ENCODE peak calls at places on chromosomes 11 and 22, in ten cellular contexts. A is colonic mucosa; E is CD4-positive, alpha-beta T cell; L is activated naive CD8-positive, alpha-beta T cell treated with anti-CD3 and anti-CD28 coated beads, Interleukin-2, amount 50 U/mL, for 16 hours; O is activated CD8-positive, alpha-beta memory T cell treated with anti-CD3 and anti-CD28 coated beads for 1 hour; W is osteocyte; V is NAMALWA; M is M059J; N is cerebellar cortex; S is Right ventricle myocardium superior. I is an unnamed sample.

GRCh38 chr11:72787262-72788104 is 6.4 kb downstream of the STARD10 start:
- DNase-seq in A (peak), E (no peak), L (no peak), O (no peak), W (no peak), V (peak), M (no peak), N (no peak), S (peak), I (no peak)

GRCh38 chr11:23112987-23113886 is 253.0 kb upstream of the CCDC179 start:
- DNase-seq in A (peak), E (no peak), L (no peak), O (no peak), W (no peak), V (peak), M (peak), N (peak), S (no peak), I (no peak)

GRCh38 chr11:47179655-47179991 is 2.9 kb upstream of the ARFGAP2 start:
- DNase-seq in A (no peak), E (no peak), L (no peak), O (no peak), W (no peak), V (peak), M (peak), N (peak), S (no peak), I (no peak)

GRCh38 chr11:96215094-96215782 is 127.8 kb downstream of the MAML2 start:
- DNase-seq in A (peak), E (peak), L (no peak), O (no peak), W (no peak), V (peak), M (peak), N (no peak), S (no peak), I (no peak)

GRCh38 chr11:59368238-59369022 is 9.7 kb downstream of the OR5AN1 start:
- DNase-seq in A (no peak), E (no peak), L (no peak), O (no peak), W (no peak), V (peak), M (no peak), N (no peak), S (no peak), I (no peak)

GRCh38 chr11:39078465-39078864 is 2381.0 kb downstream of the LRRC4C start:
- DNase-seq in A (no peak), E (no peak), L (no peak), O (no peak), W (no peak), V (no peak), M (no peak), N (no peak), S (no peak), I (no peak)

GRCh38 chr22:49815641-49816071 is 12.0 kb downstream of the BRD1 start:
- DNase-seq in A (no peak), E (no peak), L (no peak), O (no peak), W (no peak), V (no peak), M (peak), N (peak), S (no peak), I (no peak)

GRCh38 chr11:469684-470667 is 19.9 kb downstream of the PTDSS2 start:
- DNase-seq in A (peak), E (no peak), L (no peak), O (no peak), W (no peak), V (no peak), M (peak), N (peak), S (no peak), I (no peak)

GRCh38 chr11:11211186-11211585 is 141.9 kb downstream of the CSNK2A3 start:
- DNase-seq in A (no peak), E (no peak), L (no peak), O (no peak), W (no peak), V (no peak), M (no peak), N (peak), S (peak), I (no peak)

GRCh38 chr11:8363924-8364323 is 100.2 kb upstream of the LMO1 start:
- DNase-seq in A (no peak), E (no peak), L (no peak), O (no peak), W (no peak), V (no peak), M (no peak), N (no peak), S (no peak), I (no peak)

GRCh38 chr11:17927643-17928343 is 85.1 kb downstream of the SERGEF start:
- DNase-seq in A (no peak), E (no peak), L (no peak), O (no peak), W (no peak), V (no peak), M (no peak), N (peak), S (no peak), I (no peak)

GRCh38 chr22:33896801-33897620 is 23.3 kb downstream of the LARGE1 start:
- DNase-seq in A (no peak), E (no peak), L (no peak), O (no peak), W (no peak), V (peak), M (no peak), N (no peak), S (no peak), I (no peak)

GRCh38 chr11:64089027-64089360 is 53.3 kb downstream of the FLRT1 start:
- DNase-seq in A (no peak), E (no peak), L (no peak), O (no peak), W (no peak), V (no peak), M (no peak), N (no peak), S (no peak), I (no peak)

GRCh38 chr11:73991471-73992006 is 8.9 kb upstream of the UCP2 start:
- DNase-seq in A (no peak), E (no peak), L (no peak), O (no peak), W (no peak), V (peak), M (no peak), N (no peak), S (no peak), I (no peak)

GRCh38 chr11:128776088-128776433 is 82.2 kb downstream of the FLI1 start:
- DNase-seq in A (no peak), E (no peak), L (no peak), O (no peak), W (no peak), V (no peak), M (no peak), N (no peak), S (no peak), I (peak)

GRCh38 chr11:1771700-1772099 is 8.0 kb upstream of the CTSD start:
- DNase-seq in A (no peak), E (no peak), L (no peak), O (no peak), W (no peak), V (no peak), M (peak), N (no peak), S (peak), I (no peak)

GRCh38 chr22:31084811-31085492 is 3.8 kb downstream of the SMTN start:
- DNase-seq in A (peak), E (peak), L (peak), O (peak), W (peak), V (peak), M (no peak), N (peak), S (peak), I (peak)

GRCh38 chr11:108242422-108242821 is 19.6 kb downstream of the ATM start:
- DNase-seq in A (no peak), E (no peak), L (no peak), O (no peak), W (no peak), V (no peak), M (no peak), N (no peak), S (no peak), I (no peak)

GRCh38 chr11:35160902-35161585 is 22.1 kb downstream of the CD44 start:
- DNase-seq in A (no peak), E (no peak), L (no peak), O (no peak), W (no peak), V (no peak), M (no peak), N (no peak), S (no peak), I (no peak)

GRCh38 chr11:1832181-1832988 is 2.4 kb upstream of the SYT8 start:
- DNase-seq in A (peak), E (peak), L (peak), O (no peak), W (no peak), V (peak), M (peak), N (peak), S (peak), I (peak)

GRCh38 chr22:47392729-47393128 is 630.3 kb downstream of the TBC1D22A start:
- DNase-seq in A (no peak), E (no peak), L (no peak), O (no peak), W (no peak), V (no peak), M (no peak), N (no peak), S (no peak), I (no peak)

I was measured in T-helper 9 cell.